ENCODE peak calls at places on chromosomes 1 and 21, in four cellular contexts. One of them, this sample, is unnamed.

GRCh38 chr1:110212165-110213142 is 2.3 kb downstream of the KCNC4 start:
- DNase-seq in astrocyte of the cerebellum: no peak
- DNase-seq in glutamatergic neuron: no peak
- DNase-seq in H1: peak; percentile 57
- DNase-seq in this sample: no peak

GRCh38 chr1:154856049-154856448 is 14.0 kb downstream of the KCNN3 start:
- DNase-seq in glutamatergic neuron: peak; percentile 62
- DNase-seq in H1: no peak
- DNase-seq in astrocyte of the cerebellum: no peak
- DNase-seq in this sample: no peak

GRCh38 chr1:160952129-160952510 is 2.5 kb downstream of the ITLN2 start:
- DNase-seq in glutamatergic neuron: no peak
- DNase-seq in H1: no peak
- DNase-seq in astrocyte of the cerebellum: no peak
- DNase-seq in this sample: no peak

GRCh38 chr1:66137235-66137634 is 344.5 kb downstream of the PDE4B start:
- DNase-seq in glutamatergic neuron: no peak
- DNase-seq in H1: no peak
- DNase-seq in astrocyte of the cerebellum: no peak
- DNase-seq in this sample: peak; percentile 7

GRCh38 chr1:39159224-39160036 is 45.1 kb upstream of the MACF1 start:
- DNase-seq in H1: no peak
- DNase-seq in astrocyte of the cerebellum: peak; percentile 49
- DNase-seq in glutamatergic neuron: no peak
- DNase-seq in this sample: peak; percentile 35

GRCh38 chr1:56866656-56867055 is 12.1 kb downstream of the C8A start:
- DNase-seq in astrocyte of the cerebellum: no peak
- DNase-seq in H1: no peak
- DNase-seq in glutamatergic neuron: no peak
- DNase-seq in this sample: peak; percentile 71

GRCh38 chr1:27672750-27673112 is 739 bp upstream of the IFI6 start:
- DNase-seq in glutamatergic neuron: no peak
- DNase-seq in astrocyte of the cerebellum: no peak
- DNase-seq in H1: no peak
- DNase-seq in this sample: no peak

GRCh38 chr1:109466440-109467300 is at the start of gene SYPL2:
- DNase-seq in glutamatergic neuron: peak; percentile 48
- DNase-seq in H1: peak; percentile 77
- DNase-seq in astrocyte of the cerebellum: no peak
- DNase-seq in this sample: no peak

GRCh38 chr1:8422439-8423133 is 104.7 kb downstream of the SLC45A1 start:
- DNase-seq in H1: no peak
- DNase-seq in astrocyte of the cerebellum: no peak
- DNase-seq in glutamatergic neuron: peak; percentile 35
- DNase-seq in this sample: no peak

GRCh38 chr1:170168263-170168662 is 22.5 kb downstream of the NTMT2 start:
- DNase-seq in glutamatergic neuron: no peak
- DNase-seq in astrocyte of the cerebellum: peak; percentile 36
- DNase-seq in H1: no peak
- DNase-seq in this sample: no peak

GRCh38 chr1:85661767-85662166 is 46.5 kb downstream of the ZNHIT6 start:
- DNase-seq in H1: no peak
- DNase-seq in astrocyte of the cerebellum: no peak
- DNase-seq in glutamatergic neuron: no peak
- DNase-seq in this sample: no peak

GRCh38 chr1:3032970-3033794 is 11.9 kb downstream of the ACTRT2 start:
- DNase-seq in H1: no peak
- DNase-seq in astrocyte of the cerebellum: no peak
- DNase-seq in glutamatergic neuron: no peak
- DNase-seq in this sample: no peak

GRCh38 chr1:26290061-26290415 is 10.2 kb downstream of the SH3BGRL3 start:
- DNase-seq in glutamatergic neuron: no peak
- DNase-seq in H1: no peak
- DNase-seq in astrocyte of the cerebellum: no peak
- DNase-seq in this sample: no peak

GRCh38 chr1:107430540-107431228 is 289.8 kb downstream of the NTNG1 start:
- DNase-seq in H1: no peak
- DNase-seq in glutamatergic neuron: peak; percentile 28
- DNase-seq in astrocyte of the cerebellum: peak; percentile 22
- DNase-seq in this sample: peak; percentile 17
- TF ChIP-seq CTCF in H1: peak; percentile 90
- TF ChIP-seq CTCF in glutamatergic neuron: peak; percentile 81
- TF ChIP-seq CTCF in astrocyte of the cerebellum: peak; percentile 62
- TF ChIP-seq CTCF in this sample: peak; percentile 68

DNA sequence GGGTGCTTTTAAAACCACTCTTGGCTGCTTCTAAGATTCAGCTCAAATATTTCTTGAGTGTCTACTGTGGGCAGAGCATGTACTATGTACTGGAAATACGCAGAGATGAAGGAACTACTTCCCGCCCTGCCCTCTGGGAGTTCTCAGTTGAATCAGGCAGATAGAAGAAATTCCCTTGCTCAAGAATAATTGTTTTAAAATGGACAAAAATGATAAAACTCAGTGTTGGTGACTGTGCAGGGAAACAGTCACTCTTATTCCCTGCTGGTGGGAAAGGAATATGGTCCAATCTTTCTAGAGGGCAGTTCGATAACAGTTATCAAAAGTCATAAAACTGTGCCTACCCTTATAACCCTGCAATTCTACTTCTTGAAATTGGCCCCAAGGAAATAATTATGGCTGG is 16.9 kb upstream of the GRHL3 start:
- DNase-seq in astrocyte of the cerebellum: no peak
- DNase-seq in H1: no peak
- DNase-seq in glutamatergic neuron: no peak
- DNase-seq in this sample: no peak
- TF ChIP-seq CTCF in astrocyte of the cerebellum: no peak
- TF ChIP-seq CTCF in H1: no peak
- TF ChIP-seq CTCF in glutamatergic neuron: no peak
- TF ChIP-seq CTCF in this sample: no peak

GRCh38 chr21:44461438-44462089 is 6.3 kb downstream of the LRRC3 start:
- DNase-seq in glutamatergic neuron: no peak
- DNase-seq in H1: no peak
- DNase-seq in astrocyte of the cerebellum: no peak
- DNase-seq in this sample: no peak
- TF ChIP-seq CTCF in glutamatergic neuron: no peak
- TF ChIP-seq CTCF in H1: peak; percentile 4
- TF ChIP-seq CTCF in astrocyte of the cerebellum: no peak
- TF ChIP-seq CTCF in this sample: no peak

DNA sequence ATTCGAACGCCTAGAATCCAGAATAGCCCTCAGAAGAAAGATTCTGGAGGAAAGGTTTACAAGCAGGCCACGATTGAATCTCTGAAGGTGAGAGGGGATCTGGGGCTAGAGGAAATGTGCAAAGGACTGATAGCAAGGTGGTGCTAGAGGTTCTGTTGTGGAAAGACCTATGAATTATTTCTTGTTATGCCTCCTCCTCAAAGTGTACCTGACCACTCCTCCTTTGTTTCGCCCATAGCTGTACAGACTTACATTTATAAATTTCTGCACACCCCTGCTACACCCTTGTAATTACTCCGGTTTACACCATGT is 986 bp downstream of the TCEANC2 start:
- DNase-seq in glutamatergic neuron: no peak
- DNase-seq in astrocyte of the cerebellum: no peak
- DNase-seq in H1: no peak
- DNase-seq in this sample: no peak
- TF ChIP-seq CTCF in glutamatergic neuron: no peak
- TF ChIP-seq CTCF in astrocyte of the cerebellum: peak; percentile 5
- TF ChIP-seq CTCF in H1: no peak
- TF ChIP-seq CTCF in this sample: no peak

GRCh38 chr21:34133802-34134201 is 60.4 kb downstream of the MRPS6 start:
- DNase-seq in glutamatergic neuron: no peak
- DNase-seq in H1: no peak
- DNase-seq in astrocyte of the cerebellum: no peak
- DNase-seq in this sample: no peak
- TF ChIP-seq CTCF in glutamatergic neuron: peak; percentile 64
- TF ChIP-seq CTCF in H1: peak; percentile 50
- TF ChIP-seq CTCF in astrocyte of the cerebellum: peak; percentile 22
- TF ChIP-seq CTCF in this sample: peak; percentile 13

DNA sequence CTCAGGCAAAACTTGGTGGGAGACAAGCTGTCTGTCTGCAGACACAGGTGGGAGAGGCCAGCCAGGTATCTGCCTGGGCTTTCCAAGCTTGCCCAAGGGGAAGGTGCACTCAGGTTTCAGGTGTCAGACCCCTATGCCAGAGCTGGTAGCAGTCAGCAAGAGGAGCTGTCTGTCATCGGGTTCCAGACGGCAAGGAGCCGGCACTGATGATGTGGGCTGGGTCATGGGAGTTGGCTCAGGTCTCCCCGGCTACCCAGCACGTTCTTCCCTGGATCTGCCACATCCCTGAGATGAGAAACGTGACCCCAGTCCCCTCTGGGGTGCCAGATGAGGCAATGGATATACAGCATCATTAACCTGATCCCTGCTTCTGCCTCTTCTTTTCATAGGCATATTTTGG is 23.0 kb downstream of the TMCC2 start:
- DNase-seq in glutamatergic neuron: no peak
- DNase-seq in astrocyte of the cerebellum: no peak
- DNase-seq in H1: no peak
- DNase-seq in this sample: no peak
- TF ChIP-seq CTCF in glutamatergic neuron: no peak
- TF ChIP-seq CTCF in astrocyte of the cerebellum: no peak
- TF ChIP-seq CTCF in H1: no peak
- TF ChIP-seq CTCF in this sample: no peak

GRCh38 chr1:92188436-92189255 is 29.1 kb upstream of the C1orf146 start:
- DNase-seq in glutamatergic neuron: no peak
- DNase-seq in astrocyte of the cerebellum: no peak
- DNase-seq in H1: no peak
- DNase-seq in this sample: no peak

GRCh38 chr1:92186081-92186480 is 31.6 kb upstream of the C1orf146 start:
- DNase-seq in glutamatergic neuron: no peak
- DNase-seq in astrocyte of the cerebellum: no peak
- DNase-seq in H1: no peak
- DNase-seq in this sample: peak; percentile 13

GRCh38 chr1:92184632-92185031 is 33.1 kb upstream of the C1orf146 start:
- DNase-seq in glutamatergic neuron: no peak
- DNase-seq in H1: no peak
- DNase-seq in astrocyte of the cerebellum: peak; percentile 59
- DNase-seq in this sample: peak; percentile 39
- TF ChIP-seq CTCF in glutamatergic neuron: no peak
- TF ChIP-seq CTCF in H1: no peak
- TF ChIP-seq CTCF in astrocyte of the cerebellum: no peak
- TF ChIP-seq CTCF in this sample: no peak

This sample was measured in AG09309.